ENCODE peak calls at places on chromosomes 16 and 17, in four cellular contexts. U is uterus, L is gastrocnemius medialis, Z is OCI-LY7. F is an unnamed sample.

GRCh38 chr17:15278381-15278780 is 13.3 kb upstream of the PMP22 start:
- DNase-seq in L (no peak), U (no peak), Z (no peak), F (no peak)

GRCh38 chr17:45087496-45087975 is 26.4 kb downstream of the NMT1 start:
- DNase-seq in Z (no peak), L (peak; percentile 74), U (no peak), F (no peak)

GRCh38 chr16:75087040-75087979 is 29.3 kb downstream of the LDHD start:
- DNase-seq in Z (no peak), L (peak; percentile 62), U (peak; percentile 51), F (peak; percentile 35)

GRCh38 chr17:77400445-77400870 is 259.7 kb downstream of the SEC14L1 start:
- DNase-seq in Z (peak; percentile 91), U (no peak), L (no peak), F (no peak)

GRCh38 chr17:72691601-72692000 is 400.9 kb downstream of the SLC39A11 start:
- DNase-seq in L (no peak), U (no peak), Z (no peak), F (no peak)

GRCh38 chr16:78220571-78220970 is 121.1 kb downstream of the WWOX start:
- DNase-seq in Z (no peak), L (no peak), U (no peak), F (no peak)

GRCh38 chr17:28365487-28365886 is 488 bp upstream of the SEBOX start:
- DNase-seq in U (no peak), L (no peak), Z (no peak), F (no peak)

GRCh38 chr16:80656731-80657150 is 115.9 kb downstream of the DYNLRB2 start:
- DNase-seq in U (no peak), Z (no peak), L (no peak), F (peak; percentile 8)

GRCh38 chr17:19702231-19702641 is 14.1 kb downstream of the SLC47A2 start:
- DNase-seq in U (no peak), L (no peak), Z (no peak), F (no peak)

GRCh38 chr17:6914711-6915110 is 81.1 kb upstream of the ALOX12 start:
- DNase-seq in Z (no peak), U (no peak), L (no peak), F (no peak)

GRCh38 chr16:24700549-24701392 is 28.7 kb upstream of the TNRC6A start:
- DNase-seq in L (peak; percentile 86), Z (no peak), U (peak; percentile 83), F (peak; percentile 21)

GRCh38 chr17:31412511-31412910 is 21.0 kb downstream of the RAB11FIP4 start:
- DNase-seq in U (no peak), L (no peak), Z (no peak), F (no peak)

GRCh38 chr17:74049167-74049797 is 154.2 kb upstream of the RPL38 start:
- DNase-seq in U (no peak), L (no peak), Z (no peak), F (no peak)

GRCh38 chr17:62996221-62996620 is 30.2 kb downstream of the TANC2 start:
- DNase-seq in U (no peak), Z (no peak), L (no peak), F (no peak)

GRCh38 chr17:1803280-1803679 is 26.4 kb downstream of the SMYD4 start:
- DNase-seq in Z (no peak), L (no peak), U (no peak), F (no peak)
- H3K36me3 ChIP-seq in Z (peaks cover 54% of the 10 kb centered on the region), L (no peaks in the 10 kb centered on the region), U (no peaks in the 10 kb centered on the region), F (peaks cover 2% of the 10 kb centered on the region)

GRCh38 chr16:88633684-88634140 is 4.7 kb upstream of the IL17C start:
- DNase-seq in Z (peak; percentile 55), U (no peak), L (no peak), F (peak; percentile 58)
- H3K4me3 ChIP-seq in Z (peak overlapping the region; percentile 26), U (no peak overlapping the region), L (peak overlapping the region; percentile 34), F (no peak overlapping the region)

DNA sequence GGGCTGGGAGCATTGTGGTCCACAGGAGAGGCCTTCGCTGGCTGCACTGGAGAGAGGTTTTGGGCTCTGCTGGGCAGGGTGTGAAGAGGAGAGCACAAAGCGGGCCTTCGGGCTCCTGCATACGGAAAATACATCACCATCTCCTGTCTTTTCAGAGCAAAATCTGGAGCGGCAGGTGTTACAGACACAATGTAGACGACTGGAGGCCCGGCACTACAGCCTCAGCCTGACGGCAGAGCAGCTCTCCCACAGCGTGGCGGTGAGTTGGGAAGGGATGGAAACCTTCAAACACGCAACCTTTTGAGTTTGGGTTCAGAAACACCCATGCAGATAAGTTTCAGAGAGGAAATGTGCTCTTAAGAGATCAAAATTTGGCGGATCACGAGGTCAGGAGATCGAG is 17.9 kb downstream of the GINS2 start:
- DNase-seq in L (no peak), Z (no peak), U (no peak), F (no peak)
- H3K36me3 ChIP-seq in L (no peaks in the 10 kb centered on the region), Z (peaks cover 98% of the 10 kb centered on the region), U (no peaks in the 10 kb centered on the region), F (peaks cover 35% of the 10 kb centered on the region)

GRCh38 chr17:48426019-48426418 is 4.0 kb downstream of the SKAP1 start:
- DNase-seq in Z (no peak), L (no peak), U (no peak), F (no peak)
- H3K4me3 ChIP-seq in Z (no peak overlapping the region), L (no peak overlapping the region), U (no peak overlapping the region), F (no peak overlapping the region)

GRCh38 chr17:57124053-57124452 is 39.0 kb downstream of the AKAP1 start:
- DNase-seq in L (no peak), Z (no peak), U (no peak), F (no peak)
- H3K36me3 ChIP-seq in L (no peaks in the 10 kb centered on the region), Z (peaks cover 67% of the 10 kb centered on the region), U (no peaks in the 10 kb centered on the region), F (peaks cover 18% of the 10 kb centered on the region)

GRCh38 chr17:17176341-17176740 is 29.8 kb downstream of the PLD6 start:
- DNase-seq in L (no peak), Z (no peak), U (no peak), F (no peak)
- H3K4me3 ChIP-seq in L (no peak overlapping the region), Z (no peak overlapping the region), U (no peak overlapping the region), F (no peak overlapping the region)

DNA sequence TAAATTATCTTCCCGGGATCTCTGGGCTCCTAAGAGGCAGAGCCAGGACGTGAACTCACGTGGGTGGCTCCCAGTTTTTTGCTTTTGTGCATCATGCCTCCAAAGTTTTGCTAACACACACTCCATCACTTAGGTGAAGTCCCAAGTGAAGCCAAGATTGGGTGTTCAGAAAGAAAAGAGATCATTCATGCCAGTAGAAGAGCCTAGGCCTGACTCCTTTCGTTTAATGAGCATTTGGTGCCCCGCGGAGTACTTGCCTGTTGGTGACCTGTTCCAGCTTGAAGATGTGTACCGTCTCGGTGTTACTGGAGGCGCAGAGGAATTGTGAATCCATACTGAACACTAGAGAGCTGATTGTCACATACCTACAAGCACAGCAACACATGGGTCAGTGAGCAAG is 24.1 kb downstream of the WIPI1 start:
- DNase-seq in L (no peak), Z (no peak), U (no peak), F (no peak)
- H3K36me3 ChIP-seq in L (no peaks in the 10 kb centered on the region), Z (peaks cover 30% of the 10 kb centered on the region), U (no peaks in the 10 kb centered on the region), F (no peaks in the 10 kb centered on the region)

GRCh38 chr17:49996121-49996494 is 1.1 kb upstream of the DLX3 start:
- DNase-seq in L (no peak), Z (no peak), U (no peak), F (no peak)

GRCh38 chr17:49992933-49993422 is 2.0 kb downstream of the DLX3 start:
- DNase-seq in L (no peak), Z (no peak), U (no peak), F (no peak)

GRCh38 chr17:49995055-49995738 is at the start of gene DLX3:
- DNase-seq in U (peak; percentile 50), Z (no peak), L (no peak), F (peak; percentile 51)

GRCh38 chr17:49993423-49994037 is 1.5 kb downstream of the DLX3 start:
- DNase-seq in Z (no peak), U (no peak), L (no peak), F (peak; percentile 27)

GRCh38 chr17:49994085-49995054 is 654 bp downstream of the DLX3 start:
- DNase-seq in L (no peak), Z (no peak), U (no peak), F (no peak)
- H3K4me3 ChIP-seq in L (peak overlapping the region; percentile 41), Z (no peak overlapping the region), U (peak overlapping the region; percentile 32), F (no peak overlapping the region)

GRCh38 chr16:67877064-67877463 is 4.2 kb downstream of the EDC4 start:
- DNase-seq in L (no peak), Z (no peak), U (no peak), F (no peak)
- H3K36me3 ChIP-seq in L (peaks cover 2% of the 10 kb centered on the region), Z (peaks cover 70% of the 10 kb centered on the region), U (no peaks in the 10 kb centered on the region), F (peaks cover 36% of the 10 kb centered on the region)

GRCh38 chr17:41621916-41622315 is 2.5 kb downstream of the KRT17 start:
- DNase-seq in U (no peak), Z (no peak), L (no peak), F (no peak)
- H3K4me3 ChIP-seq in U (no peak overlapping the region), Z (no peak overlapping the region), L (no peak overlapping the region), F (no peak overlapping the region)

F was measured in small intestine.